ENCODE peak calls at places on chromosomes 4 and X, in six cellular contexts. One of them, this sample, is unnamed. For H3K4me1, the result is how much of the 10 kb centered on the place peaks cover.

GRCh38 chr4:111628437-111628836 is 516.8 kb upstream of the FAM241A start:
- DNase-seq in foreskin keratinocyte: no peak
- DNase-seq in adrenal gland: no peak
- DNase-seq in testis: no peak
- DNase-seq in naive thymus-derived CD4-positive, alpha-beta T cell: no peak
- DNase-seq in mammary epithelial cell: no peak
- DNase-seq in this sample: no peak

GRCh38 chr4:163638909-163639308 is 144.4 kb downstream of the TMA16 start:
- DNase-seq in foreskin keratinocyte: no peak
- DNase-seq in adrenal gland: no peak
- DNase-seq in testis: no peak
- DNase-seq in naive thymus-derived CD4-positive, alpha-beta T cell: no peak
- DNase-seq in mammary epithelial cell: no peak
- DNase-seq in this sample: no peak

GRCh38 chrX:32041181-32041580 is 969.3 kb upstream of the FTHL17 start:
- DNase-seq in foreskin keratinocyte: no peak
- DNase-seq in adrenal gland: no peak
- DNase-seq in testis: no peak
- DNase-seq in naive thymus-derived CD4-positive, alpha-beta T cell: no peak
- DNase-seq in mammary epithelial cell: no peak
- DNase-seq in this sample: no peak

GRCh38 chr4:145732001-145732400 is 52.1 kb downstream of the C4orf51 start:
- DNase-seq in foreskin keratinocyte: no peak
- DNase-seq in adrenal gland: no peak
- DNase-seq in testis: no peak
- DNase-seq in naive thymus-derived CD4-positive, alpha-beta T cell: no peak
- DNase-seq in mammary epithelial cell: no peak
- DNase-seq in this sample: peak

GRCh38 chr4:24559889-24560288 is 24.5 kb downstream of the DHX15 start:
- DNase-seq in foreskin keratinocyte: no peak
- DNase-seq in adrenal gland: no peak
- DNase-seq in testis: no peak
- DNase-seq in naive thymus-derived CD4-positive, alpha-beta T cell: no peak
- DNase-seq in mammary epithelial cell: no peak
- DNase-seq in this sample: no peak

GRCh38 chr4:64643841-64644240 is 234.6 kb upstream of the TECRL start:
- DNase-seq in foreskin keratinocyte: no peak
- DNase-seq in adrenal gland: no peak
- DNase-seq in testis: no peak
- DNase-seq in naive thymus-derived CD4-positive, alpha-beta T cell: no peak
- DNase-seq in mammary epithelial cell: no peak
- DNase-seq in this sample: no peak

GRCh38 chr4:141195095-141195707 is 25.5 kb upstream of the ZNF330 start:
- DNase-seq in foreskin keratinocyte: no peak
- DNase-seq in adrenal gland: peak
- DNase-seq in testis: no peak
- DNase-seq in naive thymus-derived CD4-positive, alpha-beta T cell: no peak
- DNase-seq in mammary epithelial cell: no peak
- DNase-seq in this sample: peak

GRCh38 chrX:31550169-31550568 is 478.3 kb upstream of the FTHL17 start:
- DNase-seq in foreskin keratinocyte: no peak
- DNase-seq in adrenal gland: no peak
- DNase-seq in testis: no peak
- DNase-seq in naive thymus-derived CD4-positive, alpha-beta T cell: no peak
- DNase-seq in mammary epithelial cell: no peak
- DNase-seq in this sample: no peak

GRCh38 chr4:142427456-142427855 is 418.6 kb downstream of the INPP4B start:
- DNase-seq in foreskin keratinocyte: no peak
- DNase-seq in adrenal gland: no peak
- DNase-seq in testis: no peak
- DNase-seq in naive thymus-derived CD4-positive, alpha-beta T cell: no peak
- DNase-seq in mammary epithelial cell: no peak
- DNase-seq in this sample: no peak

GRCh38 chr4:30116401-30116800 is 603.8 kb upstream of the PCDH7 start:
- DNase-seq in foreskin keratinocyte: no peak
- DNase-seq in adrenal gland: no peak
- DNase-seq in testis: no peak
- DNase-seq in naive thymus-derived CD4-positive, alpha-beta T cell: no peak
- DNase-seq in mammary epithelial cell: no peak
- DNase-seq in this sample: no peak

GRCh38 chr4:33323393-33323792 is 2603.2 kb downstream of the PCDH7 start:
- DNase-seq in foreskin keratinocyte: peak
- DNase-seq in adrenal gland: no peak
- DNase-seq in testis: no peak
- DNase-seq in naive thymus-derived CD4-positive, alpha-beta T cell: no peak
- DNase-seq in mammary epithelial cell: no peak
- DNase-seq in this sample: no peak

GRCh38 chr4:80461412-80461811 is 125.9 kb downstream of the CFAP299 start:
- DNase-seq in foreskin keratinocyte: peak
- DNase-seq in adrenal gland: no peak
- DNase-seq in testis: no peak
- DNase-seq in naive thymus-derived CD4-positive, alpha-beta T cell: no peak
- DNase-seq in mammary epithelial cell: peak
- DNase-seq in this sample: no peak

GRCh38 chr4:25580633-25581467 is 74.8 kb upstream of the SLC34A2 start:
- DNase-seq in foreskin keratinocyte: no peak
- DNase-seq in adrenal gland: no peak
- DNase-seq in testis: no peak
- DNase-seq in naive thymus-derived CD4-positive, alpha-beta T cell: no peak
- DNase-seq in mammary epithelial cell: no peak
- DNase-seq in this sample: no peak

GRCh38 chr4:3501825-3502425 is 30.3 kb downstream of the LRPAP1 start:
- DNase-seq in foreskin keratinocyte: no peak
- DNase-seq in adrenal gland: no peak
- DNase-seq in testis: no peak
- DNase-seq in naive thymus-derived CD4-positive, alpha-beta T cell: no peak
- DNase-seq in mammary epithelial cell: no peak
- DNase-seq in this sample: no peak

GRCh38 chrX:135324463-135324862 is 15.2 kb downstream of the ETDC start:
- DNase-seq in foreskin keratinocyte: no peak
- DNase-seq in adrenal gland: no peak
- DNase-seq in testis: no peak
- DNase-seq in naive thymus-derived CD4-positive, alpha-beta T cell: no peak
- DNase-seq in mammary epithelial cell: no peak
- DNase-seq in this sample: no peak

DNA sequence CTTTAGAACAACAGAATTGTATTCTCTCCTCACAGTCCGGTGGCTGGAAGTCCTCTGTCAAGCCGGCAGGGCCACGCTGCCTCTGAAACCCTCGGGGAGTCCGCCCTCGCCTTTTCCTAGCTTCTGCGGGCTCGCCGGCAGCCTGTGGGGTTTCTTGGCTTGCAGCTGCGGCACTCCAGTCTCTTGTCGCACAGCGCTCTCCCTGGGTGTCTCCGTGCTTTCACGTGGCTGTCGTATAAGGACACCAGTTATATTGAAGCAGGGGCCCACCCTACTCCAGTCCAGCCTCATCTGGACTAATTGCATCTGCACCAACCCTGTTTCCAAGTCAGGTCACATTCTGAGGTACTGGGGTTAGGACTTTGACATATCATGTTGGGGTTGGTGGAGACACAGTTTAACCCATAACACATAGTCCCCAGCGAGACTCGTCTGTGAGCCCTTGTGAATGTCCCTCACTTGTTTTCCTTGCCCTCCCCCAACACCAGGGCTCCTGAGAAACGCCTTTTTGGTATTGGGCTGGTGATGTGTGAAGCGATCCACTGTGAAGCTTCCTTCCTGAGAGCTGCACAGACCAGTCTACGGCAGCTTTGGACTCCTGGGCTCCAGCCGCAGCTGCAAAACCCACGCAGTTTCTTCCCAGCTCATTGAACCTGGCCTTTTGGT is 22.7 kb downstream of the TMEM131L start:
- DNase-seq in foreskin keratinocyte: no peak
- DNase-seq in adrenal gland: no peak
- DNase-seq in testis: no peak
- DNase-seq in naive thymus-derived CD4-positive, alpha-beta T cell: no peak
- DNase-seq in mammary epithelial cell: peak
- DNase-seq in this sample: no peak
- H3K27ac ChIP-seq in foreskin keratinocyte: peak
- H3K27ac ChIP-seq in adrenal gland: peak
- H3K27ac ChIP-seq in testis: no peak
- H3K27ac ChIP-seq in naive thymus-derived CD4-positive, alpha-beta T cell: peak
- H3K27ac ChIP-seq in mammary epithelial cell: peak
- H3K27ac ChIP-seq in this sample: peak

DNA sequence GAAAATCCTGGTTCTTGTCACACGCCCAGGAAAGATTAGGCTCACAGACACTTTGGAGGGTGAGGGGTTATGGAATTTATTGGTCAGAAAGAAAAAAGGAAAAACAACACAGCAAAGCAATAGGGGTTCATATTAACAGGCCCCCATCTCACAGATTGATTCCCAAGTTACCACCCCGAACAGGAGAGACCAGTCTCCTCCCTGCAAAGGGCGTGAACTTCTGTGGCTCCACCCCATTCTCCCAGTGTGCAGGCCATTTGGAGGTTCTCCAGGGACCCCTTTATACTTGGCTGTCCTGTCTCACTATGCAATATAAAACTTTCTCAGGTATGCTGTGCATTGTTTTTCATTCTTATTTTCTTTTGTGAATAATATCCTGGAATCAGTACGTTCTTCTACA is 7.4 kb downstream of the FGF2 start:
- DNase-seq in foreskin keratinocyte: no peak
- DNase-seq in adrenal gland: no peak
- DNase-seq in testis: no peak
- DNase-seq in naive thymus-derived CD4-positive, alpha-beta T cell: no peak
- DNase-seq in mammary epithelial cell: no peak
- DNase-seq in this sample: no peak
- H3K4me1 ChIP-seq in foreskin keratinocyte: under half
- H3K4me1 ChIP-seq in adrenal gland: under half
- H3K4me1 ChIP-seq in testis: under half
- H3K4me1 ChIP-seq in naive thymus-derived CD4-positive, alpha-beta T cell: under half
- H3K4me1 ChIP-seq in mammary epithelial cell: under half
- H3K4me1 ChIP-seq in this sample: under half

DNA sequence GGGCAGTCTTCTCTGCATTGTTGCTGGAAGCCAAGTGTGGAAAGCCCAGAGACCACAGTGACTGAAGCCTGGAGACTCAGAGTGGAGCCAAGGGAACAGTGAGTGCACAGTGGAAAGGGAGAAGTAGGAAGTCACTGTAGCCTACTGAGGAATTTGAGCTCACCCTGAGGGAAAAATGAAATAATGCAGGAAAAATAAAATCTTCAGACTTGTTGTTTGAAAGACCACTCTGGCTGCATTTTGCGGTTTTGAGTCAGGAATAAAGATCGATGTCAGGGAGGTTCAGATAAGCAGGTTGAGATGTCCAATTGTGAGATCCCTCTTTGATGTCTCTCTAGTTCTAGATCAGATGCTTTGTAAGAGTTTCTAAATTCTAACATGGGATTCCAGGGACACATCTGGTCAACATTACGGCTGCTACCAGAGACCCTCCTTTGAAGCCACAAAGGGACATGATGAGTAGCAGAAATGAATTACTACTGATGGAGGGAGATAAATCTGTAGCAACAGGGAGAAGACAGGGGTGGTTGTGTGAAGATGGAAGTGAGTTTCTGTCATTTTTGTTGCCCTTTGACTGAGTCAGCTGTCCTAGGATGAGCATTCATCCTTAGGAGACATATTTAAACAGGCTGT is 8.4 kb downstream of the ADH4 start:
- DNase-seq in foreskin keratinocyte: no peak
- DNase-seq in adrenal gland: no peak
- DNase-seq in testis: no peak
- DNase-seq in naive thymus-derived CD4-positive, alpha-beta T cell: no peak
- DNase-seq in mammary epithelial cell: no peak
- DNase-seq in this sample: no peak
- H3K27ac ChIP-seq in foreskin keratinocyte: no peak
- H3K27ac ChIP-seq in adrenal gland: no peak
- H3K27ac ChIP-seq in testis: no peak
- H3K27ac ChIP-seq in naive thymus-derived CD4-positive, alpha-beta T cell: no peak
- H3K27ac ChIP-seq in mammary epithelial cell: no peak
- H3K27ac ChIP-seq in this sample: no peak

DNA sequence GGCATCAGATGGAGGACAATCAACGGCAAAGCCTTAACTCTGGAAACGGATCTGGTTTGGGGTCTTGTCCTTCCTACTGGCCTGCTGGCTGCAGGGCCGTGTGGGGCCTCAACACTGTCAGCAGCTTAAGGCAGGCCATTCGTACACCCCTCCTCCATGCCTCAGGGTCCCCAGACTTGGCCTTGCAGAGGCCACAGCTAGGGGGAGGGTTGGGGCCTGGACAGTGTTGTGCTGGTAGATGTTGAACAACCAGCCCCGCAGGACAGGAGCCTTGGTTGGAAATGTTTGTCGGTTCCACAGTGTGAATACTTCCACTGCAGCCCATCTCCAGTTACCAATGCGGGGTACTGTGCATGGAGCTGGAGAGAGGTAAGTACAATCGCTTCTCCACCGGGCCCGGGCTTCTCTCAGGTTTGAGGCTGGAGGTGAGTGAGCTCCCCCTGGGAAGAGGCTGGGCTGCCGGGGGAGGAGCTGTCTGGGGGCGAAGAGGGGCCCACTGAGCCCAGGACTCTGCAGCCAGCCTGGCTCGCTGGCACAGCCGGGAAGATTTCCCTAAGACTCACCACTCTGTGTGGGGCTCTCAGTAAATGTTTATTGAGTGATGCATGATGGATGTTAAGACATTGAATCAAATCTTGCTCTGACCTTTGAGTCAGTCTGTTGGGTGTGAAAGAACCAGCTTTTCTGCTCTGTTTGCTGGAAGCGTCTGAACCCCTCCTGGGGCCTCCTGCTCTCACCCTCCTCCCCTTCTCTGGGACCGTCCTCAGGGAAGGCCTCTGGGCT is 19.7 kb upstream of the GPR78 start:
- DNase-seq in foreskin keratinocyte: no peak
- DNase-seq in adrenal gland: no peak
- DNase-seq in testis: no peak
- DNase-seq in naive thymus-derived CD4-positive, alpha-beta T cell: no peak
- DNase-seq in mammary epithelial cell: no peak
- DNase-seq in this sample: no peak
- H3K4me1 ChIP-seq in foreskin keratinocyte: under half
- H3K4me1 ChIP-seq in adrenal gland: under half
- H3K4me1 ChIP-seq in testis: under half
- H3K4me1 ChIP-seq in naive thymus-derived CD4-positive, alpha-beta T cell: under half
- H3K4me1 ChIP-seq in mammary epithelial cell: under half
- H3K4me1 ChIP-seq in this sample: under half

DNA sequence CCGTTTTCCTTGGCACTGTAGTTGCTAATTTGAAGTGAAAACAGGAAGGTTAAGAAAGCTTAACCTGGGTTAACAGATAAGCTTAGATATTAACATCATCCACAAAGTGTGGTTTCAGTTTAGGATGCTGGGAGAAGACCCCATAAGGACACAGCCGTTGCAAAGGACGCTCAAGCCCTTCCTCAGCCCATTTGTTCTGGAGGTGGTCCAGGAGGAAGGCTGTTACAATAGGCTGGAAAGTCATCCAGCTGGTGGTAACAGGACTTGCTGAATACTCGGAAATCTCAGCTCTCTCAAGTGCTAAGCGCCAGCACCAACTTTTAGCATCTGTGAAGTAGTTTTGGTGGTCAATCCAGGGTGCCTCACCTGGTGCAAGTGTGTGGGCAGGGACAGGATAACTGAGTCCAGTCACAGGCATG is 14.2 kb downstream of the CHST7 start:
- DNase-seq in foreskin keratinocyte: no peak
- DNase-seq in adrenal gland: no peak
- DNase-seq in testis: no peak
- DNase-seq in naive thymus-derived CD4-positive, alpha-beta T cell: no peak
- DNase-seq in mammary epithelial cell: no peak
- DNase-seq in this sample: no peak
- H3K27ac ChIP-seq in foreskin keratinocyte: peak
- H3K27ac ChIP-seq in adrenal gland: peak
- H3K27ac ChIP-seq in testis: no peak
- H3K27ac ChIP-seq in naive thymus-derived CD4-positive, alpha-beta T cell: peak
- H3K27ac ChIP-seq in mammary epithelial cell: peak
- H3K27ac ChIP-seq in this sample: no peak

This sample was measured in SJCRH30.